ENCODE peak calls at places on chromosome 11, in five cellular contexts. O, Q, X, G and S are unnamed samples.

GRCh38 chr11:76587810-76588454 is 82.6 kb downstream of the LRRC32 start:
- DNase-seq in O (no peak), Q (no peak), X (no peak), G (no peak), S (no peak)

GRCh38 chr11:63612181-63612580 is 2.1 kb downstream of the PLAAT3 start:
- DNase-seq in O (no peak), Q (no peak), X (no peak), G (no peak), S (no peak)

GRCh38 chr11:128686045-128686741 is 7.7 kb upstream of the FLI1 start:
- DNase-seq in O (no peak), Q (no peak), X (no peak), G (no peak), S (no peak)

GRCh38 chr11:121650520-121651266 is 197.9 kb upstream of the SORL1-AS1 start:
- DNase-seq in O (no peak), Q (no peak), X (no peak), G (no peak), S (no peak)

GRCh38 chr11:73662445-73663157 is 16.2 kb downstream of the PLEKHB1 start:
- DNase-seq in O (no peak), Q (peak; percentile 5), X (no peak), G (no peak), S (no peak)

GRCh38 chr11:44931466-44931865 is 19.2 kb downstream of the TP53I11 start:
- DNase-seq in O (no peak), Q (no peak), X (no peak), G (no peak), S (peak; percentile 36)

GRCh38 chr11:132347156-132348090 is 977.0 kb downstream of the NTM start:
- DNase-seq in O (no peak), Q (no peak), X (no peak), G (no peak), S (no peak)

GRCh38 chr11:14288189-14288935 is 70.6 kb downstream of the RRAS2 start:
- DNase-seq in O (no peak), Q (peak; percentile 85), X (no peak), G (no peak), S (no peak)

GRCh38 chr11:72493426-72494108 is 59.2 kb upstream of the CLPB start:
- DNase-seq in O (no peak), Q (no peak), X (no peak), G (no peak), S (no peak)

GRCh38 chr11:128530119-128531091 is 57.0 kb downstream of the ETS1 start:
- DNase-seq in O (no peak), Q (peak; percentile 93), X (no peak), G (no peak), S (peak; percentile 91)

GRCh38 chr11:135009125-135009524 is 597.1 kb upstream of the B3GAT1 start:
- DNase-seq in O (no peak), Q (no peak), X (no peak), G (no peak), S (no peak)

GRCh38 chr11:48001438-48002021 is 21.2 kb downstream of the PTPRJ start:
- DNase-seq in O (peak; percentile 68), Q (peak; percentile 90), X (no peak), G (no peak), S (peak; percentile 82)

GRCh38 chr11:60993611-60994010 is 22.1 kb downstream of the CD6 start:
- DNase-seq in O (no peak), Q (no peak), X (no peak), G (no peak), S (no peak)

GRCh38 chr11:33907419-33907818 is 15.5 kb upstream of the LMO2 start:
- DNase-seq in O (no peak), Q (no peak), X (no peak), G (no peak), S (no peak)

GRCh38 chr11:1049431-1049891 is 12.9 kb upstream of the MUC6 start:
- DNase-seq in O (no peak), Q (no peak), X (no peak), G (no peak), S (no peak)

GRCh38 chr11:108891143-108891542 is 226.3 kb downstream of the DDX10 start:
- DNase-seq in O (no peak), Q (no peak), X (no peak), G (no peak), S (no peak)

GRCh38 chr11:118705111-118705741 is 25.8 kb upstream of the TREH start:
- DNase-seq in O (peak; percentile 56), Q (no peak), X (no peak), G (no peak), S (no peak)

GRCh38 chr11:88332851-88333250 is 4.7 kb downstream of the CTSC start:
- DNase-seq in O (no peak), Q (peak; percentile 30), X (no peak), G (no peak), S (no peak)

GRCh38 chr11:9606799-9607510 is 33.5 kb downstream of the WEE1 start:
- DNase-seq in O (no peak), Q (no peak), X (no peak), G (peak; percentile 45), S (no peak)

GRCh38 chr11:119421941-119422504 is 949 bp downstream of the THY1 start:
- DNase-seq in O (no peak), Q (no peak), X (no peak), G (no peak), S (peak; percentile 51)

GRCh38 chr11:133198326-133198725 is 334.0 kb downstream of the OPCML start:
- DNase-seq in O (no peak), Q (no peak), X (no peak), G (no peak), S (no peak)

GRCh38 chr11:64697663-64698375 is 25.2 kb downstream of the NRXN2 start:
- DNase-seq in O (no peak), Q (no peak), X (no peak), G (no peak), S (no peak)

GRCh38 chr11:107563702-107564101 is 1.8 kb downstream of the ALKBH8 start:
- DNase-seq in O (peak; percentile 34), Q (peak; percentile 57), X (peak; percentile 30), G (peak; percentile 72), S (peak; percentile 10)
- H3K4me3 ChIP-seq in O (no peak overlapping the region), Q (no peak overlapping the region), X (no peak overlapping the region), G (peak overlapping the region; percentile 88), S (no peak overlapping the region)

GRCh38 chr11:11602011-11602410 is 19.8 kb downstream of the GALNT18 start:
- DNase-seq in O (no peak), Q (no peak), X (no peak), G (no peak), S (no peak)

GRCh38 chr11:11605821-11606450 is 15.9 kb downstream of the GALNT18 start:
- DNase-seq in O (no peak), Q (no peak), X (no peak), G (no peak), S (no peak)

GRCh38 chr11:11607772-11608171 is 14.0 kb downstream of the GALNT18 start:
- DNase-seq in O (no peak), Q (no peak), X (no peak), G (no peak), S (peak; percentile 49)

GRCh38 chr11:11605181-11605580 is 16.6 kb downstream of the GALNT18 start:
- DNase-seq in O (no peak), Q (no peak), X (no peak), G (no peak), S (no peak)

DNA sequence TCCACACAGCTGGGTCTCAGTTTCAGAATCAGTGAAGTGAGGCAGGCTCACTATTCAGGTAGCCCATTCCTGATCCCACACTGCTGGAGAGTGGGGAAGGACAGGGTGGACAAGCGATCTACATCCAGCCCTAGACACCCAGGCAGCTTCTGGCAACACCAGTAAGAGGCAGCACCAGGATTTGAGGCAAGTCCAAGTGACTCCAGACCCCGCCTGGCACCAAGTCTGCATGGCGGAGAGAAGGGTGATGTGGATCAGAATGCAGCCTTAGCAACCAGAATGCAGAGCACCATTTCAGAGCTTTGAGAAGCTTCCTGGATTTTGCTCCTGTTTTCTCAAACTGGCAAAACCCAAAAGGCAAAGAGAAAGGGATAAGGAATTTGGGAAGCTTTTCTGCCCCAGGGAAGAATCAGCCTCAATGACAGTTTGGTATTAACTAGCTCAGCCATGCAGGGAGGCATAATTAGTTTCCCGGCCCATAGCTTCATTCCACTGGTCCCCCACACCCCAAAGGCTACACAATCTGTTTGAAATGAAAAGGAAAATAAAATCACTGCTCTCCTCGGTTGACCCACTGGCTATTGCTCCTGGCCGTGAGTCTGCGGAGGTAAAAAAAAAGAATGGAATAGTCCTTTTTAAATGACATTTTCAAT is 17.3 kb downstream of the GALNT18 start:
- DNase-seq in O (no peak), Q (no peak), X (no peak), G (no peak), S (no peak)
- H3K4me3 ChIP-seq in O (no peak overlapping the region), Q (no peak overlapping the region), X (no peak overlapping the region), G (no peak overlapping the region), S (no peak overlapping the region)

DNA sequence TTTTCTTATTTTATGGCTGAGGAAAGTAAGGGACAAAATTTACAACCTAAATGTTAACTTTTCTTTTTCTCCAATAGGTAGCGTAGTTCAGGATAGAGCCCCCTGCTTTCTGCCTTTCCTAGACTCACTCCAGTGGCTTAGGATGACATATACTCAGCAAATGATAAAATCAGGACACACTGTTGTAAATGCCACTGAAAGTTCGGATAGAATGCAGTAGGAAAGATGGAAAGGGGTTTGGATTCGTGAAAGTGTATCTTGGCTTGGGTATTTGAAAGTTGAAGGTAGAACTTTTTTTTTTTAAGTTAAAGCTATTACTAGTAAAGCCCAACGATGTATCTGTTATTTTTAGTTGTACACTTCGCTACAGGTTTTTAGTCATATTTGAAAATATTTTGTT is 2.2 kb downstream of the DYNC2H1 start:
- DNase-seq in O (no peak), Q (no peak), X (no peak), G (no peak), S (no peak)
- H3K4me3 ChIP-seq in O (no peak overlapping the region), Q (no peak overlapping the region), X (no peak overlapping the region), G (no peak overlapping the region), S (no peak overlapping the region)

DNA sequence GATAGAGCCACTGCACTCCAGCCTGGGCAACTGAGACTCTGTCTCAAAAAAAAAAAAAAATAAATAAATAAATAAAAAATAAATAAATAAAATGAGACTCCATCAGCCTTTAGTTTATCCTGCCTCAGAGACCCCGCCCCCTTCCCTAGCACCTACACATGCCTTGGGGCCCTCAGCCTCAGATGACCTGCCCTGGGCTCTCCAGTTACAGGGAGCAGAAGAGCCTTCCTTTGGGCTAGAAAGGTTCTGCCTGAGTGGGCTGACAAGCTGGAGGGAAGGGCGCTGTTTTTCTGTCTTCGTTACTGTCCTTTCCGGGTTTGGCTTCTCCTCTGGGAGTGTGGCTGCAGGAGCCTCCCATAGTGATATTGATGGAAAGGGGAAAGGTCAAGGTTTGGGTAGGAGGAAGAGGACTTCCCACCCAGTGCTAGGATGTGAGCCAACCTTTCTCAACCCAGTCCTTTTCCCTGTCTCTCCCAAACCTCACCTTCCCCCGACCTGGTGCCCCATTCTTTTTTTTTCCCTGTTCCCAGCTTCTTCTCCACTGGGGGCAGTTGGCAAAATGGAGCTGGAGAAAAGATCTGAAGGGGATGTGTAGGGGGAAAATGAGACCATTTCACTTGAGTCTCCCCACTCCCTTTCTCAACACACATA is 1.5 kb upstream of the SF3B2 start:
- DNase-seq in O (peak; percentile 29), Q (no peak), X (no peak), G (no peak), S (no peak)
- H3K4me3 ChIP-seq in O (no peak overlapping the region), Q (no peak overlapping the region), X (no peak overlapping the region), G (peak overlapping the region; percentile 79), S (no peak overlapping the region)